ENCODE peak calls at places on chromosomes 2 and 18, in five cellular contexts. W is effector memory CD4-positive, alpha-beta T cell; E is kidney; G is Peyer's patch; N is cardiac muscle cell. S is an unnamed sample.

GRCh38 chr2:207092803-207093202 is 72.9 kb downstream of the KLF7 start:
- DNase-seq in N (peak; percentile 32), E (no peak), G (no peak), W (no peak), S (no peak)

GRCh38 chr18:12048827-12049175 is 44.8 kb upstream of the ANKRD62 start:
- DNase-seq in E (no peak), W (no peak), G (peak; percentile 6), N (peak; percentile 35), S (no peak)

GRCh38 chr18:58590231-58590630 is 38.7 kb downstream of the ALPK2 start:
- DNase-seq in E (no peak), G (no peak), N (peak; percentile 95), W (no peak), S (no peak)

GRCh38 chr2:59182249-59182648 is 941.1 kb upstream of the FANCL start:
- DNase-seq in W (no peak), N (no peak), E (no peak), G (no peak), S (no peak)

GRCh38 chr2:189599245-189599644 is 18.7 kb upstream of the SLC40A1 start:
- DNase-seq in E (no peak), N (no peak), G (no peak), W (no peak), S (no peak)

GRCh38 chr2:198905881-198906612 is 551.7 kb downstream of the SATB2 start:
- DNase-seq in N (no peak), W (no peak), G (no peak), E (no peak), S (no peak)

GRCh38 chr18:65725421-65726050 is 25.3 kb upstream of the CDH7 start:
- DNase-seq in E (no peak), W (no peak), N (peak; percentile 0), G (no peak), S (no peak)

GRCh38 chr2:70656421-70657010 is 102.9 kb upstream of the TGFA start:
- DNase-seq in E (no peak), N (no peak), W (no peak), G (peak; percentile 24), S (no peak)

GRCh38 chr2:43539991-43540860 is 55.6 kb downstream of the THADA start:
- DNase-seq in W (no peak), G (peak; percentile 28), E (peak; percentile 63), N (peak; percentile 96), S (no peak)

GRCh38 chr2:160305081-160305750 is 105.1 kb upstream of the ITGB6 start:
- DNase-seq in W (no peak), N (peak; percentile 61), G (no peak), E (no peak), S (no peak)

GRCh38 chr2:85886585-85886984 is 2.2 kb downstream of the ST3GAL5 start:
- DNase-seq in G (no peak), W (no peak), N (peak; percentile 86), E (peak; percentile 78), S (peak; percentile 27)

DNA sequence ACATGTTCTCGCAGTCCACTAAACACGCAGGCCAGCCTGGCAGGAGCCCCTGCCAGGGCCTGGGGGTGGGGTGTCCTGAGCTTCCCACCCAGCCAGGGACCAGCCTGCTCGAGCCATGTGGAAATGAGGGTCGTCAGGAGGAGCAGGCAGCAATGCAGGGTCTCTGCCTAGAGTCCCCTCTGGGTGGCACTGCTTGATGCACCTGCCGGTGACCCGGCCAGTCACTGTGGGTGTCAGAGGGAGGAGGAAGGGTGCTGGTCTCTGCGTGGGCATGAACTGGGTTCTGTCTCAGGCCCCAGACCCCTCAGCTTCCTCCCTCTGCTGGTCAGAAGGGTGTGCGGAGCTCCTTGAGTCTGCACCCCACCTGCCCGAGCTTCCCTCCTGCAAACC is 166.4 kb downstream of the INHBB start:
- DNase-seq in E (peak; percentile 60), G (no peak), N (no peak), W (no peak), S (no peak)
- H3K27ac ChIP-seq in E (no peak overlapping the region), G (no peak overlapping the region), N (no peak overlapping the region), W (no peak overlapping the region), S (no peak overlapping the region)

GRCh38 chr2:145157626-145158025 is 637.7 kb upstream of the ZEB2 start:
- DNase-seq in G (no peak), E (no peak), N (no peak), W (no peak), S (no peak)
- H3K27ac ChIP-seq in G (peak overlapping the region; percentile 43), E (no peak overlapping the region), N (no peak overlapping the region), W (no peak overlapping the region), S (no peak overlapping the region)

DNA sequence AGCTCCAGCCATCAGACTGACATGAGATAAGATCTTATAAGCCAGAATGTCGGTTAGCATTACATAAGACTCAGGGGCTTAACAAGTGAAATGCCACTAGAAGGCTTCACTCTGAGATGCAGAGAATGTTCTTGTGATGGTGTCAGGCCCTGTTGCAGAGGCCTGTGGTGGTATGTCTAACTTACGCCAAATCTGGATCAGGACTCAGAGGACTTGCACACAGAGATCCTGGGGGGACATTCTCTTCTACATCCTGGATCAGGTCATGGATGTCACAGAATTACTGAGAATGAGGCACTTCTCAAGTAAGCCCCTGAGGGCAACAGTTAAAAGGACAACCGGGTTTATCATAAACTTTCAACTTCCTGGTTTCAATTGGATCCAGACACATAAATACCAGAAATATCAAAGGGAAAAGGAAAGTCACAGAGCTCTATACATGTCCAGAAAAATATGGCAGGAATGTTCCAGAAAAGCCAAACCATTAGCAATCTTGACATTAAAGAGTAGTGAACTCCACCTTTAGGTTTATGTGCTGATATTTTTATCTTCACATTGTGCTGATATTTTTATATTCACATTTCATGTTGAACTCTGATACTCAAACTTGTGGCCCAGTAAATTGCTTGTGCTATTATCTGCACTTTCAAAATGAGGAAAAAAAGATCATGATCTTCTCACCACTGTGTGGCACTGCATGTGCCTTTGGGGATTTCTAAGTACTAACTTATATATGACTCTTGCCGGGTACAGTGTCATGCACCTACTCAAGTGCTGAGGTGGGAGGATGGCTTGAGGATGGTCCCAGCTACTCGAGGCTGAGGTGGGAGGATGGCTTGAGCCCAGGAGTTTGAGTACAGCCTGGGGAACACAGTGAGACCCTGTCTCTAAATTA is 137.5 kb upstream of the RNF152 start:
- DNase-seq in W (no peak), N (peak; percentile 58), E (no peak), G (no peak), S (no peak)
- H3K27ac ChIP-seq in W (no peak overlapping the region), N (no peak overlapping the region), E (no peak overlapping the region), G (no peak overlapping the region), S (no peak overlapping the region)

GRCh38 chr18:25181993-25182392 is 170.0 kb downstream of the ZNF521 start:
- DNase-seq in N (no peak), E (no peak), W (no peak), G (no peak), S (no peak)
- H3K27ac ChIP-seq in N (peak overlapping the region; percentile 59), E (no peak overlapping the region), W (no peak overlapping the region), G (no peak overlapping the region), S (no peak overlapping the region)

GRCh38 chr2:197596751-197597150 is 78.6 kb downstream of the RFTN2 start:
- DNase-seq in G (no peak), E (no peak), N (no peak), W (no peak), S (no peak)
- H3K27ac ChIP-seq in G (no peak overlapping the region), E (no peak overlapping the region), N (no peak overlapping the region), W (no peak overlapping the region), S (no peak overlapping the region)

S was measured in CD4-positive, CD25-positive, alpha-beta regulatory T cell.